ENCODE peak calls at places on chromosomes 16 and 17, in seven cellular contexts. M, O, R, D, L, W and X are unnamed samples.

GRCh38 chr17:41397003-41397665 is at the start of gene KRT31:
- DNase-seq in W (no peak), R (no peak), L (no peak), O (no peak), M (no peak), D (no peak), X (no peak)

GRCh38 chr16:25065899-25066298 is 45.6 kb upstream of the LCMT1 start:
- DNase-seq in L (no peak), D (no peak), R (no peak), M (no peak), O (no peak), W (peak), X (no peak)

GRCh38 chr16:23524886-23525285 is 14.6 kb upstream of the GGA2 start:
- DNase-seq in O (no peak), W (no peak), R (no peak), L (no peak), D (no peak), M (no peak), X (no peak)

GRCh38 chr17:55588858-55589257 is 77.6 kb upstream of the SMIM36 start:
- DNase-seq in L (no peak), M (no peak), W (no peak), R (no peak), O (no peak), D (no peak), X (no peak)

GRCh38 chr16:9238346-9238745 is 146.9 kb downstream of the HAPSTR1 start:
- DNase-seq in W (no peak), D (no peak), R (no peak), L (peak), M (no peak), O (no peak), X (no peak)

GRCh38 chr16:19095699-19096098 is 18.1 kb upstream of the ITPRIPL2 start:
- DNase-seq in D (no peak), L (no peak), O (peak), W (no peak), M (no peak), R (peak), X (no peak)

GRCh38 chr17:48724241-48725004 is 1.4 kb downstream of the PRAC2 start:
- DNase-seq in M (peak), W (no peak), R (peak), L (peak), D (peak), O (peak), X (peak)

GRCh38 chr16:66751135-66751991 is at the start of gene DYNC1LI2:
- DNase-seq in M (peak), W (peak), O (peak), D (peak), L (peak), R (peak), X (peak)

GRCh38 chr17:80253631-80254395 is 6.8 kb upstream of the RNF213 start:
- DNase-seq in O (no peak), L (no peak), W (no peak), D (no peak), R (no peak), M (no peak), X (no peak)

GRCh38 chr16:20910781-20911321 is 10.3 kb downstream of the LYRM1 start:
- DNase-seq in M (no peak), D (no peak), W (no peak), L (no peak), O (peak), R (peak), X (peak)

GRCh38 chr17:65550075-65550635 is 11.3 kb downstream of the AXIN2 start:
- DNase-seq in O (no peak), W (no peak), R (no peak), D (no peak), M (no peak), L (no peak), X (no peak)

GRCh38 chr16:73196670-73197069 is 148.7 kb upstream of the ZFHX3 start:
- DNase-seq in W (peak), D (no peak), O (peak), R (peak), L (peak), M (no peak), X (peak)

GRCh38 chr17:72123964-72124791 is 3.4 kb downstream of the SOX9 start:
- DNase-seq in R (no peak), O (no peak), W (no peak), L (no peak), M (no peak), D (no peak), X (no peak)